ENCODE peak calls at places on chromosomes 5 and 9, in seven cellular contexts. C, T, W, Q, F, O and M are unnamed samples.

GRCh38 chr5:173721259-173722232 is 105.1 kb upstream of the BOD1 start:
- DNase-seq in T (peak; percentile 41), O (no peak), Q (no peak), F (no peak), C (no peak), W (no peak), M (no peak)

GRCh38 chr5:139710370-139711066 is 62.4 kb downstream of the CXXC5 start:
- DNase-seq in F (peak; percentile 83), W (peak; percentile 85), O (peak; percentile 96), C (peak; percentile 44), T (peak; percentile 37), Q (peak; percentile 50), M (peak; percentile 96)

GRCh38 chr5:159734366-159734765 is 181.9 kb upstream of the ADRA1B start:
- DNase-seq in W (no peak), C (no peak), F (no peak), T (no peak), O (no peak), Q (no peak), M (no peak)

GRCh38 chr9:115237383-115238087 is 119.6 kb upstream of the TNC start:
- DNase-seq in T (no peak), F (no peak), O (peak; percentile 24), C (peak; percentile 69), W (no peak), Q (peak; percentile 43), M (no peak)

GRCh38 chr5:114332493-114332892 is 29.4 kb upstream of the KCNN2 start:
- DNase-seq in F (no peak), C (no peak), Q (no peak), T (no peak), W (no peak), O (no peak), M (no peak)

GRCh38 chr9:77021289-77021927 is 2.0 kb downstream of the FOXB2 start:
- DNase-seq in T (no peak), Q (no peak), C (no peak), F (peak; percentile 23), W (no peak), O (no peak), M (peak; percentile 83)

GRCh38 chr9:76018244-76018643 is 127.8 kb downstream of the PCSK5 start:
- DNase-seq in W (no peak), F (no peak), C (no peak), Q (no peak), O (no peak), T (no peak), M (no peak)

GRCh38 chr5:179166886-179167841 is 107.0 kb downstream of the ZNF354C start:
- DNase-seq in T (peak; percentile 42), Q (peak; percentile 68), W (peak; percentile 59), O (peak; percentile 78), F (peak; percentile 97), C (peak; percentile 58), M (peak; percentile 98)

GRCh38 chr5:50889790-50890189 is 223.4 kb downstream of the PARP8 start:
- DNase-seq in W (no peak), C (no peak), Q (no peak), F (no peak), O (peak; percentile 11), T (no peak), M (no peak)

GRCh38 chr9:81776834-81777233 is 87.5 kb upstream of the TLE1 start:
- DNase-seq in C (no peak), W (no peak), O (no peak), T (no peak), F (no peak), Q (no peak), M (no peak)

GRCh38 chr5:131417240-131417869 is 153.5 kb downstream of the CDC42SE2 start:
- DNase-seq in F (peak; percentile 59), W (peak; percentile 92), T (peak; percentile 44), C (peak; percentile 67), O (peak; percentile 80), Q (peak; percentile 66), M (no peak)

GRCh38 chr5:159430361-159431018 is 100.2 kb upstream of the IL12B start:
- DNase-seq in F (no peak), T (no peak), O (no peak), Q (no peak), W (no peak), C (no peak), M (no peak)

GRCh38 chr5:159094745-159095144 is 5.0 kb downstream of the EBF1 start:
- DNase-seq in Q (peak; percentile 89), O (peak; percentile 93), C (peak; percentile 81), F (peak; percentile 57), T (peak; percentile 66), W (peak; percentile 81), M (peak; percentile 91)

GRCh38 chr5:150309898-150310269 is 7.2 kb upstream of the ARSI start:
- DNase-seq in C (no peak), Q (no peak), W (no peak), T (no peak), O (no peak), F (no peak), M (no peak)

GRCh38 chr9:92350129-92350739 is 24.5 kb downstream of the CENPP start:
- DNase-seq in F (no peak), T (peak; percentile 60), O (peak; percentile 70), Q (no peak), W (no peak), C (no peak), M (peak; percentile 84)

GRCh38 chr5:53407373-53407772 is 73.1 kb upstream of the FST start:
- DNase-seq in C (no peak), W (no peak), T (peak; percentile 82), Q (no peak), F (no peak), O (peak; percentile 74), M (no peak)

GRCh38 chr9:133437753-133438531 is 15.8 kb downstream of the ADAMTS13 start:
- DNase-seq in W (no peak), F (no peak), C (no peak), O (no peak), T (no peak), Q (no peak), M (no peak)

GRCh38 chr9:129081388-129081889 is 528 bp downstream of the DOLPP1 start:
- DNase-seq in Q (no peak), F (peak; percentile 97), T (no peak), W (no peak), C (no peak), O (peak; percentile 55), M (no peak)

GRCh38 chr5:157607371-157608161 is 32.0 kb upstream of the ADAM19 start:
- DNase-seq in F (no peak), O (peak; percentile 87), Q (no peak), T (peak; percentile 74), W (no peak), C (no peak), M (no peak)

GRCh38 chr5:114243983-114244305 is 117.9 kb upstream of the KCNN2 start:
- DNase-seq in C (no peak), O (no peak), F (no peak), Q (no peak), T (no peak), W (no peak), M (no peak)

GRCh38 chr9:6413365-6414263 is 615 bp downstream of the UHRF2 start:
- DNase-seq in C (peak; percentile 29), F (peak; percentile 77), T (no peak), Q (peak; percentile 31), O (peak; percentile 53), W (no peak), M (peak; percentile 72)

GRCh38 chr5:124735169-124735858 is 11.1 kb downstream of the ZNF608 start:
- DNase-seq in F (peak; percentile 80), Q (no peak), W (no peak), O (peak; percentile 89), C (peak; percentile 27), T (no peak), M (peak; percentile 82)

GRCh38 chr9:113949206-113950078 is 73.3 kb downstream of the ZNF618 start:
- DNase-seq in F (no peak), T (no peak), Q (no peak), W (peak; percentile 41), O (no peak), C (no peak), M (no peak)

GRCh38 chr9:93343663-93344062 is 107.8 kb upstream of the FAM120A start:
- DNase-seq in C (no peak), Q (no peak), O (no peak), F (no peak), W (no peak), T (no peak), M (no peak)

GRCh38 chr5:164475339-164475977 is 970.0 kb downstream of the MAT2B start:
- DNase-seq in O (peak; percentile 10), W (no peak), F (peak; percentile 25), T (peak; percentile 24), Q (no peak), C (no peak), M (peak; percentile 44)

GRCh38 chr5:65247594-65247993 is 234.1 kb downstream of the ADAMTS6 start:
- DNase-seq in T (no peak), O (no peak), Q (no peak), C (no peak), W (no peak), F (no peak), M (no peak)

GRCh38 chr9:16484744-16485143 is 385.7 kb downstream of the BNC2 start:
- DNase-seq in W (no peak), Q (no peak), T (peak; percentile 74), F (peak; percentile 52), O (no peak), C (no peak), M (no peak)

DNA sequence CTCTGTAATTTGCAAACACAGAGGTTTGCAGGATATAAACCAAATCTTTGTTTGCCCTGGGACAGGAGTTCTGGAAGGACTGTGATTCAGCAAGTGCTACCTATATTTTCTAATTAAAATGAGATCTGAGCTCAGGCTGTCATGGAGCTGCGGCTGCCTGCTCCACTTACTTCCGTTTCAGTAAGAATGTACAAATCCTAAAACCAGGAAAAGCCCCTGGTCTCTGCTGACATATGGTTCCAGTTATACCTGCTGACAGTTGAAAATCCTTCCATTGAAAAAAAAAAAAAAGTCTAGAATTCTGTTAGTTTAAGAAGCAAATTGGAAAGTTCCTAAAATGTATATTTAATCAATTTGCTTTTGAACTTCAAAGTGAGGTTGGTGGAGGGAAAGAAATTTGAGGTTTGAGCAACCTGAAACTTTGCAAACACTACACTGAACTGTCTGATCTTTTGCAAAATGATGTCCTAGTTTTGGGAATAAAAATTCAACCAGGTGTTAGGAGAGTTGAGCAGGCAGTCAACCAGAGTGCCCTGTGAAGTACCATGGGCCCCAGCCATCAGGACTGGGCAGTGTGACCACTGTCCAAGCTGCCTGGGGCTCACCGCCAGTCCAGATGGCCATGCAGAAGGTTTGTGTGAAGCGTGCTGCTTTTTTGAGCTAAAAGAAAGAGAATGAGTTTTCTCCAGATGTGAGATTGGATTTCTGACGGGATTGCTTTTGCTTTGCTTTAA is 50.6 kb downstream of the SHB start:
- DNase-seq in T (no peak), F (peak; percentile 73), C (no peak), W (no peak), Q (no peak), O (peak; percentile 32), M (peak; percentile 22)
- H3K4me1 ChIP-seq in T (peaks cover 59% of the 10 kb centered on the region), F (peaks cover 60% of the 10 kb centered on the region), C (peaks cover 47% of the 10 kb centered on the region), W (no peaks in the 10 kb centered on the region), Q (no peaks in the 10 kb centered on the region), O (peaks cover 49% of the 10 kb centered on the region), M (peaks cover 53% of the 10 kb centered on the region)

GRCh38 chr5:177362871-177363507 is 5.3 kb downstream of the RGS14 start:
- DNase-seq in F (peak; percentile 89), Q (peak; percentile 60), W (no peak), C (peak; percentile 65), T (no peak), O (peak; percentile 70), M (peak; percentile 97)
- H3K4me1 ChIP-seq in F (peaks cover 11% of the 10 kb centered on the region), Q (peaks cover 3% of the 10 kb centered on the region), W (peaks cover 27% of the 10 kb centered on the region), C (peaks cover 32% of the 10 kb centered on the region), T (peaks cover 22% of the 10 kb centered on the region), O (peaks cover 19% of the 10 kb centered on the region), M (peaks cover 11% of the 10 kb centered on the region)

GRCh38 chr9:69400470-69400869 is 75.5 kb downstream of the ENTREP1 start:
- DNase-seq in T (no peak), O (no peak), C (no peak), F (no peak), Q (no peak), W (no peak), M (no peak)
- H3K4me1 ChIP-seq in T (peaks cover 4% of the 10 kb centered on the region), O (peaks cover 5% of the 10 kb centered on the region), C (peaks cover 11% of the 10 kb centered on the region), F (no peaks in the 10 kb centered on the region), Q (no peaks in the 10 kb centered on the region), W (no peaks in the 10 kb centered on the region), M (no peaks in the 10 kb centered on the region)

GRCh38 chr5:82164957-82165698 is 113.0 kb downstream of the RPS23 start:
- DNase-seq in W (no peak), T (peak; percentile 73), F (no peak), O (peak; percentile 34), Q (peak; percentile 26), C (no peak), M (peak; percentile 32)
- H3K4me1 ChIP-seq in W (no peaks in the 10 kb centered on the region), T (peaks cover 24% of the 10 kb centered on the region), F (peaks cover 47% of the 10 kb centered on the region), O (peaks cover 37% of the 10 kb centered on the region), Q (peaks cover 20% of the 10 kb centered on the region), C (peaks cover 14% of the 10 kb centered on the region), M (peaks cover 24% of the 10 kb centered on the region)